ENCODE peak calls at places on chromosome 6, in seven cellular contexts. T is adrenal gland, M is tibial nerve, O is mucosa of descending colon, E is lung, Q is endodermal cell, W is fibroblast of lung. A is an unnamed sample.
A peak's percentile ranks its signal among the peaks of the same experiment; 100 is the strongest.

GRCh38 chr6:16761469-16762264 is 407 bp upstream of the ATXN1 start:
- DNase-seq in T (peak; percentile 94), M (peak; percentile 61), O (peak; percentile 92), E (peak; percentile 90), Q (peak; percentile 95), W (peak; percentile 93), A (peak; percentile 93)

GRCh38 chr6:11298651-11299420 is 66.4 kb upstream of the NEDD9 start:
- DNase-seq in T (no peak), M (no peak), O (no peak), E (no peak), Q (peak; percentile 68), W (peak; percentile 44), A (no peak)

GRCh38 chr6:22231616-22232015 is 65.2 kb downstream of the PRL start:
- DNase-seq in T (no peak), M (no peak), O (no peak), E (no peak), Q (no peak), W (peak; percentile 88), A (no peak)

GRCh38 chr6:29705389-29706231 is 17.6 kb upstream of the HLA-F start:
- DNase-seq in T (peak; percentile 64), M (no peak), O (no peak), E (no peak), Q (peak; percentile 76), W (peak; percentile 25), A (no peak)

GRCh38 chr6:155530219-155530834 is 74.7 kb upstream of the NOX3 start:
- DNase-seq in T (peak; percentile 69), M (no peak), O (no peak), E (no peak), Q (no peak), W (peak; percentile 39), A (no peak)

GRCh38 chr6:57116776-57117175 is 26.8 kb downstream of the ZNF451 start:
- DNase-seq in T (no peak), M (no peak), O (no peak), E (no peak), Q (no peak), W (no peak), A (no peak)

GRCh38 chr6:13445005-13445743 is 42.2 kb downstream of the GFOD1 start:
- DNase-seq in T (peak; percentile 80), M (peak; percentile 53), O (peak; percentile 85), E (peak; percentile 36), Q (peak; percentile 68), W (peak; percentile 51), A (no peak)

GRCh38 chr6:26351544-26351953 is 13.4 kb upstream of the BTN3A2 start:
- DNase-seq in T (peak; percentile 65), M (no peak), O (no peak), E (no peak), Q (no peak), W (peak; percentile 98), A (no peak)

GRCh38 chr6:98586163-98586562 is 248.2 kb upstream of the POU3F2 start:
- DNase-seq in T (no peak), M (no peak), O (no peak), E (no peak), Q (peak; percentile 67), W (no peak), A (no peak)

GRCh38 chr6:169782966-169783760 is 31.7 kb downstream of the ERMARD start:
- DNase-seq in T (peak; percentile 30), M (no peak), O (no peak), E (no peak), Q (peak; percentile 14), W (peak; percentile 19), A (no peak)

GRCh38 chr6:9139762-9140161 is 704.4 kb upstream of the SLC35B3 start:
- DNase-seq in T (peak; percentile 67), M (no peak), O (no peak), E (no peak), Q (no peak), W (peak; percentile 60), A (no peak)
- H3K4me3 ChIP-seq in T (no peak overlapping the region), M (no peak overlapping the region), O (no peak overlapping the region), E (no peak overlapping the region), Q (no peak overlapping the region), W (peak overlapping the region; percentile 32), A (no peak overlapping the region)

DNA sequence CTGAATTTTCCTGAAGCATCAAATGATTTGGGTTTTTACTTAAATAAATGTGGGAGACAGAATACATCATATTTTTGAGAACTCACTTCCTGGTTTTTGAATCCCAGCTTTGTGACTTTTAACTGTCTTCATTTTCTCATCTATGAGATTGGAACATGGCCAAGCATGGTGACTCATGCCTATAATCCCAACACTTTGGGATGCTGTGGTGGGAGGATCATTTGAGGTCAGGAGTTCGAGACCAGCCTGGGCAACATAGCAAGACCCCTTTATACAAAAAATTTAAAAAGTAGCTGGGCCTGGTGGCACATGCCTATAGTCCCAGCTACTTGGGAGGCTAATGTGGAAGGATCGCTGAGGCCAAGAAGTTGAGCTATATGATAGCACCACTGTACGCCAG is 122.3 kb downstream of the QKI start:
- DNase-seq in T (no peak), M (no peak), O (no peak), E (no peak), Q (no peak), W (peak; percentile 47), A (no peak)
- H3K4me1 ChIP-seq in T (peaks cover 55% of the 10 kb centered on the region), M (peaks cover 63% of the 10 kb centered on the region), O (peaks cover 4% of the 10 kb centered on the region), E (peaks cover 6% of the 10 kb centered on the region), Q (no peaks in the 10 kb centered on the region), W (peaks cover 21% of the 10 kb centered on the region), A (peaks cover 21% of the 10 kb centered on the region)

DNA sequence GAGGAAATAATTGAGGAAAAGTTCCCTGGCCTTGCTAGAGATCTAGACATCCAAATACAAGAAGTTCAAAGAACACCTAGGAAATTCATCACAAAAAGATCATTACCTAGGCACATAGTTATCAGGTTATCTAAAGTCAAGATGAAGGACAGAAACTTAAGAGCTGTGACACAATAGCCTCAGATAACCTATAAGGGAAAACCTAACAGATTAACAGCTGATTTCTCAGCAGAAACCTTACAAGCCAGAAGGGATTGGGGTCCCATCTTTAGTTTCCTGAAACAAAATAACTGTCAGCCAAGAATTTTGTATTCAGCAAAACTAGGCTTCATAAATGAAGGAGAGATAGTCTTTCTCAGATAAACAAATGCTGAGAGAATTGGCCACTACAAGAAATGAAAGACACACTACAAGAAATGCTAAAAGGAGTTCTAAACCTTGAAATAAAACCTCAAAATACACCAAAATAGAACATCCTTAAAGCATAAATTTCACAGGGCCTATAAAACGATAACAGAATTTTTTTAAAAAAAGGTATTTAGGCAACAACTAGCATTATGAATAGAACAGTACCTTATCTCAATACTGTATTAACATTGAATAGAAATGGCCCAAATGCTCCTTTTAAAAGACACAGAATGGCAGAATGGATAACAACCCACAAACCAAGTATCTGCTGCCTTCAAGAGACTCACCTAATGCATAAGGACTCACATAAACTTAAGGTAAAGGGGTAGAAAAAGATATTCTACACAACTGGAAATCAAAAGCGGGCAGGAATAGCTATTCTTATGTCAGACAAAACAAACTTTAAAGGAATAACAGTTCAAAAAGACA is 9.7 kb downstream of the RNGTT start:
- DNase-seq in T (no peak), M (no peak), O (no peak), E (no peak), Q (no peak), W (no peak), A (no peak)
- H3K9me3 ChIP-seq in T (peaks cover 6% of the 10 kb centered on the region), M (peaks cover 36% of the 10 kb centered on the region), O (peaks cover 15% of the 10 kb centered on the region), E (no peaks in the 10 kb centered on the region), Q (peaks cover 76% of the 10 kb centered on the region), W (no peaks in the 10 kb centered on the region), A (peaks cover 3% of the 10 kb centered on the region)

DNA sequence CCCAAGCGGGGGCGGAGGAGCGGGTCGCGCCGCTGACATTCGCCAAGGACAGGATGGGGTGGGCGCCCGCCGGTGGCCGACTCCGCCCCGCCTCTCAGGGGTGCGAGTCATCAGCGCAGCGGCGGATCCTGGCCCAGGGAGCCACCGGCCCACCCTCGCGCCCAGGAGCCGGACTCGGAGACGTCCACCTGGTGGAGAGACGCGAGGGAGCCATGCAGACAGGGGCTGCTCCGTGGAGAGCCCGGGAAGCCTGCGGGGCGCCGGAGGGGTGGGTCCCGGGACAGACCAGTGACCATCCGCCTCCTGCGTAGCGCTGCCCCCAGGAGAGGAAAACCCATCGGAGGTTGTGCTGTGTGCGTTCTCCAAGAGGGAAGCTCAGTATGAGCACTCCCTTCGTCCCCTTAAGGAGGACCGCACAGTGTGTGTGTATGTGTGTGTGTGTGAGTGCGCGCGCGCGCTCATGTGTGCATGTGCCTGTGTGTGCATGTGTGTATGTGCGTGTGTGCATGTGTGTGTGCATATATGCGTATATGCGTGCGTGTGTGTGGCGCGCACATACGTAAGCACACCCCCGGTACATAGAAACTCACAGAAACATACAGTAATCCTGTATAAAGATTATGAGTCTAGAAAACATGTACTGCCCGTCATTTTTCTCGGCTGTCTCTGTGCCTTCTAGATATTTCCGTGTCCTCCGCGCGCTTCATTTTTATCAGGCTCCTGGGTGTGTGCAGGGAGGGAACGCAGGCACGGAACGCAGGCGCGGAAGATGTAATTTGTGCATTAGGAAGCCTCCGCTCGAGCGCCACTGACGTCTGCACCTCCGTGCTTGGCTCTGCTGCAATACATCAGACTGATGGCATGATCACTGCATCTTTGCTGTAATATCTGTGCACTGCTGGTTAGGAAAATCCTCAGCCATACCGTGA is 158.9 kb downstream of the TBXT start:
- DNase-seq in T (peak; percentile 80), M (no peak), O (no peak), E (no peak), Q (peak; percentile 78), W (peak; percentile 71), A (no peak)
- H3K4me3 ChIP-seq in T (no peak overlapping the region), M (peak overlapping the region; percentile 45), O (no peak overlapping the region), E (no peak overlapping the region), Q (peak overlapping the region; percentile 83), W (peak overlapping the region; percentile 58), A (no peak overlapping the region)